ENCODE peak calls at places on chromosomes 16 and 17, in nine cellular contexts. V, I, A, Y, S, F, B, U and P are unnamed samples.

GRCh38 chr17:50149425-50150353 is 788 bp downstream of the PPP1R9B start:
- DNase-seq in V (peak), I (peak), A (peak), Y (peak), S (peak), F (no peak), B (peak), U (peak), P (peak)

GRCh38 chr17:73261952-73262675 is 434 bp upstream of the CPSF4L start:
- DNase-seq in V (no peak), I (peak), A (no peak), Y (peak), S (no peak), F (no peak), B (peak), U (no peak), P (peak)

GRCh38 chr17:76982408-76983074 is 114.3 kb downstream of the MGAT5B start:
- DNase-seq in V (no peak), I (peak), A (no peak), Y (no peak), S (no peak), F (no peak), B (no peak), U (no peak), P (no peak)

GRCh38 chr16:66904428-66904845 is 14.2 kb downstream of the CDH16 start:
- DNase-seq in V (no peak), I (no peak), A (no peak), Y (no peak), S (no peak), F (no peak), B (peak), U (no peak), P (no peak)

GRCh38 chr17:888998-889401 is 90.6 kb downstream of the NXN start:
- DNase-seq in V (no peak), I (no peak), A (no peak), Y (no peak), S (no peak), F (no peak), B (no peak), U (no peak), P (no peak)

GRCh38 chr17:2704031-2704889 is 7.3 kb downstream of the CLUH start:
- DNase-seq in V (no peak), I (peak), A (no peak), Y (no peak), S (no peak), F (no peak), B (peak), U (no peak), P (no peak)

GRCh38 chr17:67221062-67221998 is 23.7 kb downstream of the HELZ start:
- DNase-seq in V (peak), I (no peak), A (peak), Y (peak), S (peak), F (no peak), B (no peak), U (peak), P (peak)

GRCh38 chr16:86690970-86691369 is 112.6 kb downstream of the FOXL1 start:
- DNase-seq in V (no peak), I (no peak), A (no peak), Y (no peak), S (no peak), F (no peak), B (no peak), U (no peak), P (no peak)

GRCh38 chr16:19517424-19518089 is 4.3 kb downstream of the GDE1 start:
- DNase-seq in V (no peak), I (no peak), A (no peak), Y (peak), S (peak), F (no peak), B (no peak), U (no peak), P (no peak)

GRCh38 chr16:22948603-22949368 is 134.8 kb downstream of the HS3ST2 start:
- DNase-seq in V (no peak), I (no peak), A (peak), Y (peak), S (peak), F (peak), B (no peak), U (peak), P (peak)

GRCh38 chr17:49748223-49748622 is 15.7 kb downstream of the FAM117A start:
- DNase-seq in V (peak), I (no peak), A (no peak), Y (no peak), S (no peak), F (no peak), B (no peak), U (no peak), P (no peak)

GRCh38 chr17:37570527-37571093 is 38.6 kb downstream of the SYNRG start:
- DNase-seq in V (no peak), I (no peak), A (peak), Y (peak), S (peak), F (no peak), B (no peak), U (peak), P (peak)

GRCh38 chr17:18246880-18247612 is 11.5 kb downstream of the FLII start:
- DNase-seq in V (no peak), I (peak), A (peak), Y (peak), S (peak), F (peak), B (no peak), U (peak), P (peak)

GRCh38 chr16:77660311-77660710 is 62.0 kb upstream of the NUDT7 start:
- DNase-seq in V (no peak), I (no peak), A (no peak), Y (peak), S (peak), F (no peak), B (no peak), U (peak), P (peak)

GRCh38 chr17:82775033-82775823 is 23.4 kb downstream of the TBCD start:
- DNase-seq in V (peak), I (peak), A (peak), Y (peak), S (peak), F (peak), B (no peak), U (peak), P (peak)

GRCh38 chr16:78183437-78183836 is 84.0 kb downstream of the WWOX start:
- DNase-seq in V (no peak), I (no peak), A (no peak), Y (no peak), S (no peak), F (no peak), B (no peak), U (no peak), P (no peak)

GRCh38 chr17:33202796-33203195 is 90.3 kb downstream of the ASIC2 start:
- DNase-seq in V (no peak), I (no peak), A (no peak), Y (no peak), S (no peak), F (no peak), B (no peak), U (no peak), P (no peak)

GRCh38 chr17:57035971-57036481 is 49.0 kb upstream of the AKAP1 start:
- DNase-seq in V (no peak), I (no peak), A (no peak), Y (peak), S (no peak), F (peak), B (no peak), U (no peak), P (no peak)

GRCh38 chr17:6701719-6702118 is 11.4 kb downstream of the SLC13A5 start:
- DNase-seq in V (peak), I (no peak), A (peak), Y (peak), S (peak), F (no peak), B (no peak), U (peak), P (peak)

GRCh38 chr17:58341861-58342475 is 10.0 kb downstream of the SUPT4H1 start:
- DNase-seq in V (no peak), I (no peak), A (no peak), Y (no peak), S (no peak), F (no peak), B (no peak), U (no peak), P (no peak)